ENCODE peak calls at places on chromosomes 3 and 15, in four cellular contexts. D, K, A and N are unnamed samples.

GRCh38 chr3:116233921-116234320 is 211.4 kb downstream of the LSAMP start:
- DNase-seq in D (no peak), K (no peak), A (no peak), N (no peak)

GRCh38 chr15:64985382-64986033 is 4.2 kb downstream of the SPG21 start:
- DNase-seq in D (no peak), K (no peak), A (peak), N (no peak)

GRCh38 chr3:194715022-194715800 is 29.5 kb downstream of the FAM43A start:
- DNase-seq in D (no peak), K (no peak), A (peak), N (no peak)

GRCh38 chr15:61119556-61119955 is 109.5 kb downstream of the RORA start:
- DNase-seq in D (peak), K (no peak), A (no peak), N (no peak)

GRCh38 chr3:139292192-139292591 is 51.6 kb upstream of the MRPS22 start:
- DNase-seq in D (no peak), K (no peak), A (no peak), N (no peak)

GRCh38 chr15:99096894-99097426 is 7.9 kb upstream of the SYNM start:
- DNase-seq in D (no peak), K (peak), A (no peak), N (no peak)

GRCh38 chr15:60713096-60714084 is 234.4 kb upstream of the ICE2 start:
- DNase-seq in D (peak), K (no peak), A (peak), N (no peak)

GRCh38 chr3:45503904-45504651 is 90.5 kb upstream of the LIMD1 start:
- DNase-seq in D (no peak), K (no peak), A (no peak), N (no peak)

GRCh38 chr3:27568393-27568792 is 84.2 kb upstream of the SLC4A7 start:
- DNase-seq in D (no peak), K (peak), A (peak), N (no peak)

GRCh38 chr3:142165194-142165593 is 15.8 kb upstream of the TFDP2 start:
- DNase-seq in D (no peak), K (no peak), A (no peak), N (no peak)

GRCh38 chr15:81098349-81098748 is 35.7 kb upstream of the CFAP161 start:
- DNase-seq in D (no peak), K (no peak), A (no peak), N (no peak)

GRCh38 chr3:43268636-43269035 is 17.7 kb upstream of the SNRK start:
- DNase-seq in D (no peak), K (no peak), A (no peak), N (no peak)

GRCh38 chr3:126677862-126678549 is 23.1 kb upstream of the TXNRD3 start:
- DNase-seq in D (no peak), K (no peak), A (no peak), N (peak)

GRCh38 chr15:77035999-77036471 is 34.9 kb downstream of the TSPAN3 start:
- DNase-seq in D (no peak), K (peak), A (no peak), N (no peak)

GRCh38 chr3:194806991-194807685 is 121.5 kb downstream of the FAM43A start:
- DNase-seq in D (peak), K (no peak), A (peak), N (peak)

GRCh38 chr3:46889381-46890110 is 12.0 kb downstream of the PTH1R start:
- DNase-seq in D (no peak), K (no peak), A (peak), N (no peak)

GRCh38 chr15:70627734-70628541 is 135.4 kb downstream of the UACA start:
- DNase-seq in D (no peak), K (no peak), A (no peak), N (no peak)

GRCh38 chr3:36893137-36893557 is 51.7 kb downstream of the TRANK1 start:
- DNase-seq in D (peak), K (no peak), A (peak), N (no peak)

GRCh38 chr15:98806275-98806895 is 158.0 kb downstream of the IGF1R start:
- DNase-seq in D (no peak), K (no peak), A (no peak), N (peak)

GRCh38 chr3:175009294-175009693 is 150.2 kb downstream of the NAALADL2 start:
- DNase-seq in D (no peak), K (no peak), A (no peak), N (no peak)

GRCh38 chr3:93991286-93992030 is 11.5 kb downstream of the ARL13B start:
- DNase-seq in D (no peak), K (no peak), A (no peak), N (no peak)

GRCh38 chr15:47553933-47554332 is 163.4 kb upstream of the SEMA6D start:
- DNase-seq in D (no peak), K (no peak), A (no peak), N (no peak)

GRCh38 chr3:38657369-38657768 is 7.9 kb upstream of the SCN5A start:
- DNase-seq in D (no peak), K (no peak), A (no peak), N (peak)

GRCh38 chr3:133887951-133888703 is 7.6 kb downstream of the RAB6B start:
- DNase-seq in D (no peak), K (no peak), A (peak), N (peak)

GRCh38 chr3:58249358-58250092 is 11.9 kb downstream of the ABHD6 start:
- DNase-seq in D (no peak), K (no peak), A (peak), N (peak)
- H3K4me3 ChIP-seq in D (no peak), K (no peak), A (no peak), N (no peak)

GRCh38 chr3:77449459-77449858 is 409.6 kb downstream of the ROBO2 start:
- DNase-seq in D (no peak), K (no peak), A (no peak), N (no peak)

GRCh38 chr3:77446084-77446483 is 406.2 kb downstream of the ROBO2 start:
- DNase-seq in D (no peak), K (no peak), A (no peak), N (no peak)
- H3K4me3 ChIP-seq in D (no peak), K (no peak), A (no peak), N (no peak)

GRCh38 chr15:83654379-83655236 is 685 bp downstream of the ADAMTSL3 start:
- DNase-seq in D (no peak), K (peak), A (no peak), N (peak)
- H3K4me3 ChIP-seq in D (peak), K (peak), A (no peak), N (peak)

GRCh38 chr15:55407631-55407948 is 569 bp downstream of the CCPG1 start:
- DNase-seq in D (no peak), K (no peak), A (peak), N (no peak)

GRCh38 chr15:55402707-55403106 is 5.5 kb downstream of the CCPG1 start:
- DNase-seq in D (no peak), K (no peak), A (peak), N (no peak)

GRCh38 chr15:55407949-55408766 is at the start of the genes CCPG1 and PIERCE2:
- DNase-seq in D (peak), K (peak), A (peak), N (peak)

GRCh38 chr15:55401786-55402246 is 6.3 kb downstream of the CCPG1 start:
- DNase-seq in D (no peak), K (no peak), A (no peak), N (no peak)

DNA sequence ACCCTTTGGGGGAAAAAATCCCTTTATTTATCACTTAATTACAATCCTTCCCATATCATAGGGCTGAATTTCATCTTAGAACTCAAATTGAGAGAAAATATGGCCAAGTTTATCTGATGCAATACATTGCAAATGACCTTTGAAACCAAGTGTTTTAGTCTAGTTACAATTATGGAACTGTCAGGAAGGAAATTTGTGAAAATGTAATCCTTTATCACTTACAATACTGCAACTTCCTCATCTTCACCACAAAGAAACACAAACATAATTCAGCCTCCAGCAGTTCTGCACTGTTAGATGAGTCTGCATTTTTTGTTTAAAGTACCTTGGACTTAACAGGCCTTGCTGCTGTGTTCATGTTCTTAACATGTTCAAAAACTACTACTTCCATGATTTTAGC is 4.6 kb downstream of the CCPG1 start:
- DNase-seq in D (no peak), K (no peak), A (peak), N (no peak)
- H3K4me3 ChIP-seq in D (no peak), K (no peak), A (no peak), N (no peak)

DNA sequence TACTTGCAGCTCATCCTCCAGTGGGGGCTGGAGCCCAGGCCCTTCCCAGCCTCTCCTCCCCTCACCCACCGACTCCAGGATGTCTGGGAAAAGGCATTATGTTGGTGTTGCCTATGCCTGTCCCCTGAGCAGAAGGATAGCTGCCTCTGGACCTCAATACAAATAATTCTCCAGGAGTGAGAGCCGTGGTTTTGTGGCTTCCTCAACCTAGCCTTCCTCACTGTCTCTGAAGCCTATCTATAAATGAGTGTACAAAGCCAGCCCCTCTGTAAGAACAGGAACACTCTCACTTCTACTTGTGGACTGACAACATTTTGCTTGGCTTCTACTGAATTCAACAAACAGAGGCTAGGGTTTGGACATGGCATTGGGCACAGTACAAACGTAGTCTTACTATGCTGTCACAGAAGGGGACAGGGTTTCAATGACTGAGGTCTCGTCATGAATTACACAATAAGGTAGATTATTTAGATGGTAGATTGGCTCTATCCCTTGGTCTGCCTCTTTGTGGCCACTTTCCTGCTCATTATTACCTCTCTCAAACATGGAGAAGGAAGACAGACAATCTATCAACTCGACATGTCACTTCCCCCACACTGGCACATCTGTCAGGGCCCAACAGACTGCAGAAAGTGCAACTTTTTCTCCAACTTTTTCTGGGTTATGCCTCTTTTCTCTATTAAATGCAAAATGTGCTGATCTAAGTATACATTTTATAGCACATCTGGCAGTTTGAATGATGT is 82.8 kb upstream of the MEX3B start:
- DNase-seq in D (no peak), K (no peak), A (no peak), N (no peak)
- H3K4me3 ChIP-seq in D (no peak), K (no peak), A (no peak), N (no peak)